ENCODE peak calls at places on chromosomes 4 and X, in seven cellular contexts. One of them, this sample, is unnamed.

GRCh38 chr4:69881173-69881773 is 21.3 kb upstream of the SULT1E1 start:
- DNase-seq in Ammon's horn: peak; percentile 58
- DNase-seq in nephron progenitor cell: peak; percentile 15
- DNase-seq in AG08395: peak; percentile 43
- DNase-seq in natural killer cell: no peak
- DNase-seq in ascending aorta: no peak
- DNase-seq in AG10803: peak; percentile 48
- DNase-seq in this sample: peak; percentile 10

GRCh38 chr4:121951570-121952110 is at the start of gene TRPC3:
- DNase-seq in Ammon's horn: peak; percentile 3
- DNase-seq in nephron progenitor cell: peak; percentile 74
- DNase-seq in AG08395: peak; percentile 35
- DNase-seq in natural killer cell: no peak
- DNase-seq in ascending aorta: no peak
- DNase-seq in AG10803: peak; percentile 11
- DNase-seq in this sample: peak; percentile 69

GRCh38 chr4:54658321-54659093 is 750 bp downstream of the KIT start:
- DNase-seq in Ammon's horn: peak; percentile 69
- DNase-seq in nephron progenitor cell: peak; percentile 71
- DNase-seq in AG08395: peak; percentile 65
- DNase-seq in natural killer cell: peak; percentile 30
- DNase-seq in ascending aorta: no peak
- DNase-seq in AG10803: peak; percentile 54
- DNase-seq in this sample: peak; percentile 78

GRCh38 chr4:81136161-81136910 is 78.7 kb downstream of the PRKG2 start:
- DNase-seq in Ammon's horn: no peak
- DNase-seq in nephron progenitor cell: no peak
- DNase-seq in AG08395: peak; percentile 78
- DNase-seq in natural killer cell: no peak
- DNase-seq in ascending aorta: no peak
- DNase-seq in AG10803: peak; percentile 99
- DNase-seq in this sample: no peak

GRCh38 chrX:122238801-122239200 is 945.3 kb upstream of the GRIA3 start:
- DNase-seq in Ammon's horn: no peak
- DNase-seq in nephron progenitor cell: no peak
- DNase-seq in AG08395: peak; percentile 10
- DNase-seq in natural killer cell: no peak
- DNase-seq in ascending aorta: no peak
- DNase-seq in AG10803: peak; percentile 24
- DNase-seq in this sample: no peak

GRCh38 chr4:153440475-153440874 is 25.7 kb upstream of the TMEM131L start:
- DNase-seq in Ammon's horn: no peak
- DNase-seq in nephron progenitor cell: no peak
- DNase-seq in AG08395: no peak
- DNase-seq in natural killer cell: no peak
- DNase-seq in ascending aorta: no peak
- DNase-seq in AG10803: no peak
- DNase-seq in this sample: no peak

GRCh38 chrX:145773006-145773405 is 44.6 kb upstream of the SLITRK2 start:
- DNase-seq in Ammon's horn: no peak
- DNase-seq in nephron progenitor cell: no peak
- DNase-seq in AG08395: no peak
- DNase-seq in natural killer cell: no peak
- DNase-seq in ascending aorta: no peak
- DNase-seq in AG10803: no peak
- DNase-seq in this sample: no peak

GRCh38 chr4:160238790-160239189 is 1135.9 kb downstream of the RAPGEF2 start:
- DNase-seq in Ammon's horn: no peak
- DNase-seq in nephron progenitor cell: no peak
- DNase-seq in AG08395: no peak
- DNase-seq in natural killer cell: no peak
- DNase-seq in ascending aorta: no peak
- DNase-seq in AG10803: no peak
- DNase-seq in this sample: no peak

GRCh38 chrX:1215123-1215823 is 2.8 kb upstream of the CRLF2 start:
- DNase-seq in Ammon's horn: no peak
- DNase-seq in nephron progenitor cell: no peak
- DNase-seq in AG08395: no peak
- DNase-seq in natural killer cell: no peak
- DNase-seq in ascending aorta: no peak
- DNase-seq in AG10803: no peak
- DNase-seq in this sample: no peak

GRCh38 chrX:25558137-25558536 is 542.4 kb upstream of the ARX start:
- DNase-seq in Ammon's horn: no peak
- DNase-seq in nephron progenitor cell: no peak
- DNase-seq in AG08395: no peak
- DNase-seq in natural killer cell: no peak
- DNase-seq in ascending aorta: no peak
- DNase-seq in AG10803: no peak
- DNase-seq in this sample: no peak

GRCh38 chrX:111857534-111857933 is 18.4 kb upstream of the TRPC5OS start:
- DNase-seq in Ammon's horn: no peak
- DNase-seq in nephron progenitor cell: no peak
- DNase-seq in AG08395: no peak
- DNase-seq in natural killer cell: no peak
- DNase-seq in ascending aorta: no peak
- DNase-seq in AG10803: no peak
- DNase-seq in this sample: no peak

GRCh38 chrX:100417671-100418070 is 7.6 kb upstream of the PCDH19 start:
- DNase-seq in Ammon's horn: no peak
- DNase-seq in nephron progenitor cell: no peak
- DNase-seq in AG08395: no peak
- DNase-seq in natural killer cell: no peak
- DNase-seq in ascending aorta: no peak
- DNase-seq in AG10803: no peak
- DNase-seq in this sample: no peak

GRCh38 chr4:74197123-74197522 is 39.2 kb downstream of the MTHFD2L start:
- DNase-seq in Ammon's horn: no peak
- DNase-seq in nephron progenitor cell: no peak
- DNase-seq in AG08395: no peak
- DNase-seq in natural killer cell: no peak
- DNase-seq in ascending aorta: no peak
- DNase-seq in AG10803: no peak
- DNase-seq in this sample: no peak

GRCh38 chrX:67636532-67636931 is 92.7 kb downstream of the AR start:
- DNase-seq in Ammon's horn: no peak
- DNase-seq in nephron progenitor cell: no peak
- DNase-seq in AG08395: no peak
- DNase-seq in natural killer cell: no peak
- DNase-seq in ascending aorta: no peak
- DNase-seq in AG10803: no peak
- DNase-seq in this sample: no peak

GRCh38 chr4:150381671-150382427 is 200.1 kb upstream of the MAB21L2 start:
- DNase-seq in Ammon's horn: no peak
- DNase-seq in nephron progenitor cell: no peak
- DNase-seq in AG08395: no peak
- DNase-seq in natural killer cell: no peak
- DNase-seq in ascending aorta: no peak
- DNase-seq in AG10803: peak; percentile 23
- DNase-seq in this sample: no peak

GRCh38 chrX:468979-469378 is 82.3 kb upstream of the PPP2R3B start:
- DNase-seq in Ammon's horn: no peak
- DNase-seq in nephron progenitor cell: no peak
- DNase-seq in AG08395: no peak
- DNase-seq in natural killer cell: no peak
- DNase-seq in ascending aorta: no peak
- DNase-seq in AG10803: no peak
- DNase-seq in this sample: no peak

GRCh38 chrX:16934212-16934611 is 12.2 kb upstream of the REPS2 start:
- DNase-seq in Ammon's horn: no peak
- DNase-seq in nephron progenitor cell: no peak
- DNase-seq in AG08395: no peak
- DNase-seq in natural killer cell: no peak
- DNase-seq in ascending aorta: no peak
- DNase-seq in AG10803: no peak
- DNase-seq in this sample: no peak

GRCh38 chr4:24137596-24137962 is 247.7 kb upstream of the PPARGC1A start:
- DNase-seq in Ammon's horn: no peak
- DNase-seq in nephron progenitor cell: no peak
- DNase-seq in AG08395: no peak
- DNase-seq in natural killer cell: no peak
- DNase-seq in ascending aorta: no peak
- DNase-seq in AG10803: no peak
- DNase-seq in this sample: no peak

GRCh38 chrX:18789916-18790315 is 82.5 kb downstream of the PPEF1 start:
- DNase-seq in Ammon's horn: no peak
- DNase-seq in nephron progenitor cell: no peak
- DNase-seq in AG08395: no peak
- DNase-seq in natural killer cell: no peak
- DNase-seq in ascending aorta: no peak
- DNase-seq in AG10803: no peak
- DNase-seq in this sample: no peak

GRCh38 chrX:72255445-72255844 is 16.6 kb upstream of the ERCC6L start:
- DNase-seq in Ammon's horn: peak; percentile 29
- DNase-seq in nephron progenitor cell: peak; percentile 35
- DNase-seq in AG08395: no peak
- DNase-seq in natural killer cell: no peak
- DNase-seq in ascending aorta: no peak
- DNase-seq in AG10803: no peak
- DNase-seq in this sample: no peak

GRCh38 chr4:185115827-185116232 is 27.2 kb upstream of the SLC25A4 start:
- DNase-seq in Ammon's horn: no peak
- DNase-seq in nephron progenitor cell: peak; percentile 59
- DNase-seq in AG08395: peak; percentile 22
- DNase-seq in natural killer cell: no peak
- DNase-seq in ascending aorta: no peak
- DNase-seq in AG10803: peak; percentile 63
- DNase-seq in this sample: peak; percentile 86

GRCh38 chr4:38743866-38744265 is 38.9 kb downstream of the TLR10 start:
- DNase-seq in Ammon's horn: peak; percentile 38
- DNase-seq in nephron progenitor cell: no peak
- DNase-seq in AG08395: peak; percentile 26
- DNase-seq in natural killer cell: no peak
- DNase-seq in ascending aorta: no peak
- DNase-seq in AG10803: peak; percentile 46
- DNase-seq in this sample: no peak

GRCh38 chr4:6257243-6258025 is 12.2 kb upstream of the WFS1 start:
- DNase-seq in Ammon's horn: no peak
- DNase-seq in nephron progenitor cell: no peak
- DNase-seq in AG08395: no peak
- DNase-seq in natural killer cell: no peak
- DNase-seq in ascending aorta: no peak
- DNase-seq in AG10803: no peak
- DNase-seq in this sample: no peak

GRCh38 chr4:509374-509676 is 10.3 kb downstream of the PIGG start:
- DNase-seq in Ammon's horn: no peak
- DNase-seq in nephron progenitor cell: no peak
- DNase-seq in AG08395: no peak
- DNase-seq in natural killer cell: no peak
- DNase-seq in ascending aorta: no peak
- DNase-seq in AG10803: no peak
- DNase-seq in this sample: no peak

GRCh38 chr4:139085141-139085540 is 69.6 kb downstream of the NOCT start:
- DNase-seq in Ammon's horn: no peak
- DNase-seq in nephron progenitor cell: no peak
- DNase-seq in AG08395: peak; percentile 4
- DNase-seq in natural killer cell: no peak
- DNase-seq in ascending aorta: no peak
- DNase-seq in AG10803: peak; percentile 20
- DNase-seq in this sample: no peak